ENCODE peak calls at places on chromosomes 16 and 17, in four cellular contexts. J is SK-N-SH, A is K562, M is GM12878. W is an unnamed sample.

GRCh38 chr16:73126453-73126853 is 78.5 kb upstream of the ZFHX3 start:
- DNase-seq in A (no peak), J (no peak), M (no peak), W (no peak)

GRCh38 chr17:50146927-50147640 is 3.4 kb downstream of the PPP1R9B start:
- DNase-seq in M (no peak), A (no peak), J (no peak), W (no peak)

GRCh38 chr16:47713225-47713595 is 252.1 kb downstream of the PHKB start:
- DNase-seq in M (no peak), J (peak; percentile 41), A (peak; percentile 14), W (no peak)

GRCh38 chr17:62572488-62573469 is 54.7 kb upstream of the MRC2 start:
- DNase-seq in M (no peak), J (no peak), A (no peak), W (no peak)

GRCh38 chr17:14803781-14804180 is 461.3 kb downstream of the PMP22 start:
- DNase-seq in M (no peak), J (no peak), A (no peak), W (no peak)

GRCh38 chr17:48611681-48612455 is 1.1 kb upstream of the HOXB7 start:
- DNase-seq in A (no peak), M (no peak), J (no peak), W (peak; percentile 64)

GRCh38 chr17:78748730-78749317 is 33.2 kb downstream of the CYTH1 start:
- DNase-seq in J (no peak), A (peak; percentile 39), M (peak; percentile 74), W (no peak)

GRCh38 chr17:50547035-50547735 is at the start of gene SPATA20:
- DNase-seq in M (peak; percentile 47), A (peak; percentile 84), J (peak; percentile 99), W (peak; percentile 93)

GRCh38 chr17:67434061-67434525 is 57.0 kb downstream of the PITPNC1 start:
- DNase-seq in J (no peak), A (no peak), M (no peak), W (no peak)

GRCh38 chr17:59366040-59366757 is 34.7 kb downstream of the YPEL2 start:
- DNase-seq in A (no peak), M (no peak), J (no peak), W (peak; percentile 78)

GRCh38 chr17:8925808-8926207 is 39.7 kb downstream of the PIK3R5 start:
- DNase-seq in M (no peak), A (no peak), J (no peak), W (no peak)

GRCh38 chr17:74271902-74272563 is 2.0 kb upstream of the DNAI2 start:
- DNase-seq in M (no peak), A (no peak), J (no peak), W (no peak)

GRCh38 chr17:81309140-81309858 is 14.2 kb upstream of the SLC38A10 start:
- DNase-seq in M (no peak), J (peak; percentile 84), A (peak; percentile 96), W (peak; percentile 64)

GRCh38 chr16:2752850-2753522 is 548 bp downstream of the SRRM2 start:
- DNase-seq in M (no peak), J (peak; percentile 94), A (peak; percentile 94), W (no peak)

GRCh38 chr16:47317465-47318240 is 143.2 kb downstream of the ITFG1 start:
- DNase-seq in M (no peak), A (no peak), J (no peak), W (no peak)

GRCh38 chr17:42253601-42254000 is 22.6 kb downstream of the STAT5B start:
- DNase-seq in J (no peak), A (no peak), M (no peak), W (no peak)

GRCh38 chr17:7217113-7217987 is 2.3 kb downstream of the DLG4 start:
- DNase-seq in A (peak; percentile 63), M (no peak), J (peak; percentile 82), W (no peak)

GRCh38 chr17:69539781-69540319 is 125.4 kb downstream of the MAP2K6 start:
- DNase-seq in M (no peak), A (no peak), J (no peak), W (no peak)

GRCh38 chr17:62597920-62598319 is 29.6 kb upstream of the MRC2 start:
- DNase-seq in M (no peak), J (no peak), A (no peak), W (no peak)

GRCh38 chr17:42632949-42633444 is 23.5 kb downstream of the TUBG1 start:
- DNase-seq in J (no peak), A (peak; percentile 76), M (no peak), W (no peak)

GRCh38 chr17:1999557-2000251 is 25.4 kb downstream of the RTN4RL1 start:
- DNase-seq in A (no peak), M (no peak), J (peak; percentile 51), W (peak; percentile 38)

GRCh38 chr17:49442051-49442450 is 27.4 kb upstream of the PHB1 start:
- DNase-seq in M (no peak), A (no peak), J (no peak), W (no peak)

GRCh38 chr17:31696184-31696602 is 162.9 kb downstream of the COPRS start:
- DNase-seq in M (no peak), J (peak; percentile 90), A (no peak), W (peak; percentile 23)

GRCh38 chr16:88510091-88510719 is 57.1 kb downstream of the ZFPM1 start:
- DNase-seq in M (no peak), J (peak; percentile 71), A (no peak), W (no peak)

GRCh38 chr16:55035037-55035436 is 104.4 kb downstream of the IRX5 start:
- DNase-seq in M (no peak), J (peak; percentile 73), A (peak; percentile 54), W (peak; percentile 83)

GRCh38 chr17:28967240-28968135 is 16.2 kb upstream of the PHF12 start:
- DNase-seq in A (no peak), M (no peak), J (no peak), W (no peak)

GRCh38 chr17:38877130-38877851 is 7.4 kb downstream of the LASP1 start:
- DNase-seq in M (no peak), A (no peak), J (no peak), W (peak; percentile 42)

GRCh38 chr16:29757950-29758466 is 12.2 kb upstream of the C16orf54 start:
- DNase-seq in M (no peak), J (no peak), A (no peak), W (no peak)

GRCh38 chr17:72569193-72569946 is 448.6 kb downstream of the SOX9 start:
- DNase-seq in J (peak; percentile 58), A (no peak), M (no peak), W (no peak)

GRCh38 chr17:72567774-72568173 is 447.0 kb downstream of the SOX9 start:
- DNase-seq in J (peak; percentile 73), A (no peak), M (no peak), W (no peak)

GRCh38 chr17:72565006-72565405 is 444.2 kb downstream of the SOX9 start:
- DNase-seq in A (no peak), J (no peak), M (no peak), W (no peak)

GRCh38 chr17:72565758-72566157 is 444.9 kb downstream of the SOX9 start:
- DNase-seq in J (no peak), M (no peak), A (no peak), W (no peak)

GRCh38 chr17:72566671-72567484 is 446.1 kb downstream of the SOX9 start:
- DNase-seq in A (no peak), M (no peak), J (no peak), W (no peak)
- TF ChIP-seq USF1 in A (no peak), M (no peak), J (no peak), W (no peak)

DNA sequence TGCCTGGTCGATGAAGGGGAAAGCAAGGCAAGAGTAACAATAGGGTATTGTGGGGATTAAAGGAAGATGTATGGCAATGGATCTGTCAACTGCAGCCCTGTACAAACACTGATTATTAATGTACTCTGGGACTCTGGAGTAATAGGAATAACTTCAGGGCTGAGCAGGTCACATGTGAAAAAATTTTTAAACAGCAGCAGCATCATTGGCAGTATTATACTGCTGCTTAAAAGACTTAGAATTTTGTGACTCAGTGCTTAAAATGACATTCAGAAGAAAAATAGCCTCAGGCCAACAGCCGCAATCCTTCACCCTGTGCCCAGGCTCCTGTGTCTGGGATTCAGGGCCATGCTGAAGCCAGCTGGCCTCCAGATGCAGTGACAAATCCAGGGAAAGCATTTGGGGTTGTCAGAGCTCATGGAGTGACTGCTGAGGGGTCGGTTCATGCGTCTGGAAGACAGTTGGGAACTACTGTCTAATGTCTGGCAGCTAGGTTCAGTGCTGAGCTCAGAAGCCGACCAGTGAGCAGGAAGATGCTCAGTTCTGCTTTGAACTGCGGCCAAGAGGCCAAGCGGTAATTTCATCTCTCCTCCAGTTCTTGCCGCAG is 22.2 kb downstream of the TEX2 start:
- DNase-seq in J (peak; percentile 87), A (no peak), M (no peak), W (no peak)
- TF ChIP-seq USF1 in J (no peak), A (no peak), M (no peak), W (no peak)

GRCh38 chr16:76857402-76857801 is 333.6 kb upstream of the MON1B start:
- DNase-seq in J (no peak), A (no peak), M (no peak), W (no peak)

GRCh38 chr16:76856112-76856511 is 334.9 kb upstream of the MON1B start:
- DNase-seq in M (no peak), A (no peak), J (no peak), W (no peak)

GRCh38 chr16:76854234-76854633 is 336.8 kb upstream of the MON1B start:
- DNase-seq in J (peak; percentile 9), M (no peak), A (no peak), W (no peak)
- TF ChIP-seq USF1 in J (no peak), M (no peak), A (no peak), W (no peak)

GRCh38 chr16:57041182-57042156 is 50.9 kb upstream of the CPNE2 start:
- DNase-seq in A (no peak), J (no peak), M (peak; percentile 79), W (no peak)
- TF ChIP-seq USF1 in A (no peak), J (no peak), M (no peak), W (no peak)